ENCODE peak calls at places on chromosomes 12 and 14, in ten cellular contexts. B, D, L, F, I, X, M, J, U and H are unnamed samples.

GRCh38 chr12:22173154-22173553 is 127.1 kb downstream of the CMAS start:
- DNase-seq in J (peak; percentile 1), B (no peak), U (no peak), X (no peak), L (no peak), F (no peak), D (no peak), I (no peak), M (no peak), H (no peak)

GRCh38 chr12:113424915-113425823 is 3.0 kb downstream of the SDSL start:
- DNase-seq in X (peak; percentile 82), U (peak; percentile 79), D (peak; percentile 56), I (no peak), B (peak; percentile 46), J (peak; percentile 71), F (no peak), L (no peak), M (peak; percentile 92), H (peak; percentile 49)

GRCh38 chr12:57119694-57120093 is 8.5 kb upstream of the STAT6 start:
- DNase-seq in L (no peak), M (no peak), J (no peak), B (no peak), D (no peak), F (no peak), I (no peak), X (no peak), U (no peak), H (no peak)

GRCh38 chr12:124442772-124443445 is 124.5 kb downstream of the NCOR2 start:
- DNase-seq in X (no peak), J (peak; percentile 88), U (no peak), M (no peak), L (no peak), B (no peak), D (no peak), I (no peak), F (no peak), H (no peak)

GRCh38 chr12:116002890-116003536 is 274.5 kb downstream of the MED13L start:
- DNase-seq in X (no peak), U (no peak), J (peak; percentile 61), F (no peak), B (no peak), L (peak; percentile 36), M (no peak), I (no peak), D (peak; percentile 54), H (no peak)

GRCh38 chr12:131061041-131061806 is 107.5 kb downstream of the ADGRD1 start:
- DNase-seq in D (no peak), X (peak; percentile 50), M (no peak), B (no peak), L (no peak), I (peak; percentile 57), F (no peak), U (no peak), J (no peak), H (no peak)

GRCh38 chr14:57987596-57988300 is 121.9 kb upstream of the SLC35F4 start:
- DNase-seq in J (no peak), I (no peak), F (no peak), X (no peak), D (no peak), L (no peak), U (no peak), M (no peak), B (no peak), H (no peak)

GRCh38 chr12:53078425-53079225 is 565 bp downstream of the SPRYD3 start:
- DNase-seq in J (no peak), B (peak; percentile 61), X (peak; percentile 78), I (no peak), F (peak; percentile 20), U (peak; percentile 61), L (no peak), M (peak; percentile 51), D (no peak), H (no peak)

GRCh38 chr12:132736913-132737312 is 24.7 kb downstream of the ANKLE2 start:
- DNase-seq in I (no peak), F (no peak), L (no peak), X (peak; percentile 43), U (no peak), B (no peak), M (no peak), J (no peak), D (no peak), H (no peak)